ENCODE peak calls at places on chromosomes 16 and 17, in ten cellular contexts. U is NCI-H2171; R is progenitor cell of endocrine pancreas; X is upper lobe of right lung; A is stimulated activated naive CD8-positive, alpha-beta T cell treated with anti-CD3 and anti-CD28 coated beads, Interleukin-15, amount 100 ng/mL, for 72 hours; B is C1 segment of cervical spinal cord; W is head of caudate nucleus; V is stimulated activated CD4-positive, alpha-beta T cell treated with anti-CD3 and anti-CD28 coated beads, Interleukin-15, amount 100 ng/mL, for 1 hour; J is activated B cell treated with CpG ODN at 0.5 μM for 24 hours; N is endothelial cell of umbilical vein. Z is an unnamed sample.

GRCh38 chr16:75256059-75256870 is 4.8 kb upstream of the BCAR1 start:
- DNase-seq in U (no peak), R (no peak), X (peak), A (no peak), B (no peak), W (no peak), V (no peak), J (no peak), N (peak), Z (no peak)

GRCh38 chr16:46859719-46860152 is 24.4 kb upstream of the GPT2 start:
- DNase-seq in U (no peak), R (no peak), X (no peak), A (no peak), B (no peak), W (no peak), V (no peak), J (no peak), N (peak), Z (no peak)

GRCh38 chr16:57184890-57185445 is 871 bp downstream of the PSME3IP1 start:
- DNase-seq in U (no peak), R (no peak), X (no peak), A (peak), B (no peak), W (peak), V (no peak), J (no peak), N (peak), Z (no peak)

GRCh38 chr16:86242244-86243122 is 267.8 kb upstream of the FOXF1 start:
- DNase-seq in U (no peak), R (no peak), X (no peak), A (no peak), B (no peak), W (no peak), V (no peak), J (no peak), N (no peak), Z (no peak)

GRCh38 chr16:86396318-86396882 is 113.9 kb upstream of the FOXF1 start:
- DNase-seq in U (no peak), R (no peak), X (no peak), A (no peak), B (no peak), W (no peak), V (no peak), J (no peak), N (no peak), Z (no peak)

GRCh38 chr17:31320791-31321190 is 631 bp downstream of the EVI2A start:
- DNase-seq in U (no peak), R (no peak), X (no peak), A (no peak), B (peak), W (peak), V (no peak), J (no peak), N (peak), Z (no peak)

GRCh38 chr16:11604783-11605563 is 18.3 kb upstream of the LITAF start:
- DNase-seq in U (no peak), R (no peak), X (peak), A (no peak), B (no peak), W (no peak), V (no peak), J (no peak), N (peak), Z (no peak)

GRCh38 chr17:76625496-76625895 is 18.1 kb downstream of the ST6GALNAC1 start:
- DNase-seq in U (no peak), R (no peak), X (no peak), A (no peak), B (no peak), W (no peak), V (no peak), J (no peak), N (no peak), Z (no peak)

GRCh38 chr17:78356163-78356713 is 3.6 kb downstream of the SOCS3 start:
- DNase-seq in U (no peak), R (no peak), X (no peak), A (peak), B (no peak), W (peak), V (peak), J (peak), N (no peak), Z (no peak)

GRCh38 chr17:34651267-34651955 is 72.0 kb downstream of the TMEM132E start:
- DNase-seq in U (no peak), R (no peak), X (no peak), A (no peak), B (peak), W (no peak), V (no peak), J (no peak), N (no peak), Z (no peak)

GRCh38 chr17:56571456-56571855 is 22.0 kb upstream of the NOG start:
- DNase-seq in U (no peak), R (no peak), X (no peak), A (no peak), B (no peak), W (no peak), V (no peak), J (no peak), N (no peak), Z (no peak)

GRCh38 chr16:46736695-46737094 is 11.4 kb downstream of the MYLK3 start:
- DNase-seq in U (no peak), R (no peak), X (peak), A (no peak), B (no peak), W (no peak), V (no peak), J (no peak), N (no peak), Z (no peak)

GRCh38 chr17:45311762-45312476 is 4.9 kb downstream of the MAP3K14 start:
- DNase-seq in U (no peak), R (no peak), X (peak), A (peak), B (no peak), W (peak), V (peak), J (no peak), N (no peak), Z (no peak)

GRCh38 chr17:80220709-80221215 is 535 bp downstream of the SLC26A11 start:
- DNase-seq in U (peak), R (no peak), X (no peak), A (peak), B (no peak), W (peak), V (no peak), J (no peak), N (peak), Z (no peak)

GRCh38 chr17:58153046-58153445 is 4.9 kb downstream of the OR4D1 start:
- DNase-seq in U (no peak), R (no peak), X (no peak), A (no peak), B (no peak), W (no peak), V (peak), J (no peak), N (no peak), Z (no peak)

GRCh38 chr16:27321013-27321960 is 7.5 kb downstream of the IL4R start:
- DNase-seq in U (no peak), R (no peak), X (no peak), A (no peak), B (no peak), W (no peak), V (no peak), J (no peak), N (no peak), Z (no peak)

GRCh38 chr17:66654764-66655163 is 180.2 kb upstream of the CACNG5 start:
- DNase-seq in U (no peak), R (no peak), X (no peak), A (no peak), B (no peak), W (no peak), V (no peak), J (no peak), N (no peak), Z (no peak)

GRCh38 chr17:73834684-73835343 is 190.6 kb upstream of the SDK2 start:
- DNase-seq in U (no peak), R (no peak), X (no peak), A (no peak), B (no peak), W (no peak), V (no peak), J (no peak), N (no peak), Z (no peak)

GRCh38 chr16:83717308-83717707 is 90.5 kb upstream of the HSBP1 start:
- DNase-seq in U (no peak), R (no peak), X (no peak), A (no peak), B (no peak), W (no peak), V (no peak), J (no peak), N (no peak), Z (no peak)

GRCh38 chr16:81219151-81219550 is 19.3 kb upstream of the BCO1 start:
- DNase-seq in U (no peak), R (no peak), X (no peak), A (no peak), B (no peak), W (no peak), V (no peak), J (no peak), N (no peak), Z (no peak)

GRCh38 chr17:17782425-17783120 is 54.2 kb downstream of the SREBF1 start:
- DNase-seq in U (peak), R (peak), X (no peak), A (peak), B (peak), W (no peak), V (no peak), J (no peak), N (no peak), Z (no peak)

GRCh38 chr17:48307814-48308411 is 122.1 kb downstream of the SKAP1 start:
- DNase-seq in U (peak), R (peak), X (no peak), A (peak), B (no peak), W (peak), V (peak), J (peak), N (peak), Z (peak)

GRCh38 chr16:2692251-2692947 is 10.1 kb downstream of the KCTD5 start:
- DNase-seq in U (no peak), R (no peak), X (no peak), A (no peak), B (peak), W (peak), V (no peak), J (no peak), N (no peak), Z (no peak)

GRCh38 chr17:79415365-79415764 is 195.5 kb downstream of the RBFOX3 start:
- DNase-seq in U (no peak), R (no peak), X (no peak), A (no peak), B (peak), W (no peak), V (no peak), J (no peak), N (no peak), Z (no peak)

GRCh38 chr16:3131755-3132377 is 3.0 kb upstream of the ZNF213 start:
- DNase-seq in U (no peak), R (no peak), X (peak), A (peak), B (no peak), W (no peak), V (no peak), J (no peak), N (peak), Z (no peak)

GRCh38 chr17:285751-286422 is 66.7 kb downstream of the RPH3AL start:
- DNase-seq in U (no peak), R (no peak), X (peak), A (no peak), B (no peak), W (peak), V (no peak), J (no peak), N (no peak), Z (no peak)

GRCh38 chr16:83899272-83899897 is 470 bp downstream of the MLYCD start:
- DNase-seq in U (peak), R (peak), X (peak), A (peak), B (peak), W (peak), V (no peak), J (no peak), N (peak), Z (no peak)